ENCODE peak calls at places on chromosomes 3 and 15, in six cellular contexts. Q, W, Y, L, E and P are unnamed samples.
A peak's percentile ranks its signal among the peaks of the same experiment; 100 is the strongest.

GRCh38 chr3:178275793-178276192 is 260.4 kb upstream of the KCNMB2 start:
- DNase-seq in Q (no peak), W (peak; percentile 14), Y (no peak), L (no peak), E (no peak), P (no peak)

GRCh38 chr3:16242177-16242576 is 22.6 kb downstream of the DPH3 start:
- DNase-seq in Q (no peak), W (no peak), Y (no peak), L (no peak), E (no peak), P (no peak)

GRCh38 chr3:173893066-173893465 is 495.5 kb downstream of the NLGN1 start:
- DNase-seq in Q (no peak), W (peak; percentile 93), Y (no peak), L (no peak), E (no peak), P (no peak)

GRCh38 chr15:77578641-77579372 is 53.9 kb downstream of the LINGO1 start:
- DNase-seq in Q (no peak), W (no peak), Y (no peak), L (no peak), E (no peak), P (no peak)

GRCh38 chr15:35827949-35828348 is 282.0 kb upstream of the DPH6 start:
- DNase-seq in Q (no peak), W (no peak), Y (no peak), L (no peak), E (no peak), P (no peak)

GRCh38 chr15:93566777-93567176 is 477.8 kb upstream of the RGMA start:
- DNase-seq in Q (no peak), W (no peak), Y (no peak), L (no peak), E (no peak), P (no peak)

GRCh38 chr3:32947466-32948238 is 3.8 kb upstream of the CCR4 start:
- DNase-seq in Q (peak; percentile 84), W (peak; percentile 74), Y (peak; percentile 12), L (peak; percentile 95), E (peak; percentile 75), P (peak; percentile 90)

GRCh38 chr3:55647675-55648074 is 160.6 kb upstream of the WNT5A start:
- DNase-seq in Q (no peak), W (no peak), Y (no peak), L (no peak), E (no peak), P (no peak)

GRCh38 chr15:41873711-41874110 is 20.1 kb downstream of the SPTBN5 start:
- DNase-seq in Q (no peak), W (no peak), Y (no peak), L (no peak), E (no peak), P (no peak)

GRCh38 chr15:67080900-67081431 is 15.6 kb downstream of the SMAD3 start:
- DNase-seq in Q (peak; percentile 79), W (peak; percentile 98), Y (no peak), L (peak; percentile 33), E (peak; percentile 29), P (no peak)
- H3K4me1 ChIP-seq in Q (peaks cover 92% of the 10 kb centered on the region), W (peaks cover 69% of the 10 kb centered on the region), Y (peaks cover 77% of the 10 kb centered on the region), L (peaks cover 55% of the 10 kb centered on the region), E (peaks cover 92% of the 10 kb centered on the region), P (peaks cover 87% of the 10 kb centered on the region)

DNA sequence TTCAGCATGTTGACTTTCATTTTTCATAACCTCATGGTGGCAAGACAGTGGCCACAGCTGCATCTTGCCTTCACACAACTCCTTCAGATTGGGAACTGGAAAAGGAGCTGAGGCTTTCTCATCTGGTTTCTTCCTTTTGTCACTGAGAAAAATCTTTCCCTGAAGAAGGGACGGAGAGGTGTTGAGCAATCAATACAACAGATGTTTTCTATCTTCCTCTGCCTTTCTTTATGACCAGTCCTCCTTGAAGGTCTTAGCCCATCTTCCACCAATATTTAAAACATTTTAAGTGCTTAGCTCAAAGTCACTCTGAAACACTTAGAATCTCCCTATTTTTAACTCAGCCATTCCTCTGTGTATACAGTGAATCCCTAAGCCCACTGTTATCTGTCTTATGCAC is 11.9 kb downstream of the ZNF660 start:
- DNase-seq in Q (no peak), W (no peak), Y (no peak), L (no peak), E (no peak), P (no peak)
- H3K9me3 ChIP-seq in Q (no peaks in the 10 kb centered on the region), W (no peaks in the 10 kb centered on the region), Y (no peaks in the 10 kb centered on the region), L (peaks cover 7% of the 10 kb centered on the region), E (peaks cover 69% of the 10 kb centered on the region), P (peaks cover 9% of the 10 kb centered on the region)

GRCh38 chr15:63044077-63044644 is 1.6 kb downstream of the TPM1 start:
- DNase-seq in Q (no peak), W (no peak), Y (no peak), L (no peak), E (no peak), P (no peak)
- H3K27me3 ChIP-seq in Q (peaks cover 22% of the 10 kb centered on the region), W (no peaks in the 10 kb centered on the region), Y (no peaks in the 10 kb centered on the region), L (peaks cover 32% of the 10 kb centered on the region), E (peaks cover 18% of the 10 kb centered on the region), P (no peaks in the 10 kb centered on the region)

DNA sequence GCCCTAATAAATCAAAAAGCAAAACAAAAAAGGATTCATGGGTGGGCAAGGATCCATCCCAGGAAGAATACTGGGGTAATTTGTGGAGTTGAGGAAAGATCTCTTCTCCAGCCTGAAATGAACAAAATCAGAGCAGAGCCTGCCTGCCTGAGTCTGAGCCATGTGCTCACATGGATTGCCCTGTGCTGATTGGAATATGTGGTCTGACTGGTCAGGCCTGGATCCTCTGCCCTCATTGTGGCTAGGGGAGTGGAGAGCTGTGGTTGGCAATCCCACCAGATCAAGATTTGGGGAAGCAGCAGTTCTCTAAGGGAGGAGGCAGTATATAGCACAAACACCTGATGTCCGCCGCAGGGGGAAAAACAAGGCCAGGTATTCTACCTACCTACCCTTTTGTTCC is 6.8 kb upstream of the NUDT16 start:
- DNase-seq in Q (no peak), W (no peak), Y (no peak), L (no peak), E (no peak), P (no peak)
- H3K4me1 ChIP-seq in Q (peaks cover 26% of the 10 kb centered on the region), W (no peaks in the 10 kb centered on the region), Y (peaks cover 6% of the 10 kb centered on the region), L (no peaks in the 10 kb centered on the region), E (peaks cover 29% of the 10 kb centered on the region), P (peaks cover 7% of the 10 kb centered on the region)

GRCh38 chr15:25249236-25250010 is 189.4 kb downstream of the UBE3A start:
- DNase-seq in Q (peak; percentile 22), W (no peak), Y (no peak), L (no peak), E (no peak), P (peak; percentile 14)

GRCh38 chr15:25250011-25250596 is 188.7 kb downstream of the UBE3A start:
- DNase-seq in Q (peak; percentile 22), W (no peak), Y (no peak), L (no peak), E (peak; percentile 6), P (no peak)

GRCh38 chr15:25247418-25248030 is 191.3 kb downstream of the UBE3A start:
- DNase-seq in Q (no peak), W (no peak), Y (no peak), L (no peak), E (no peak), P (peak; percentile 31)

GRCh38 chr15:25246641-25247417 is 192.0 kb downstream of the UBE3A start:
- DNase-seq in Q (no peak), W (no peak), Y (no peak), L (no peak), E (no peak), P (peak; percentile 30)

GRCh38 chr15:25248583-25249235 is 190.1 kb downstream of the UBE3A start:
- DNase-seq in Q (no peak), W (no peak), Y (no peak), L (no peak), E (peak; percentile 8), P (peak; percentile 24)
- H3K9me3 ChIP-seq in Q (no peaks in the 10 kb centered on the region), W (no peaks in the 10 kb centered on the region), Y (no peaks in the 10 kb centered on the region), L (no peaks in the 10 kb centered on the region), E (peaks cover 52% of the 10 kb centered on the region), P (peaks cover 19% of the 10 kb centered on the region)

GRCh38 chr15:74263473-74263872 is 27.3 kb downstream of the CCDC33 start:
- DNase-seq in Q (no peak), W (no peak), Y (no peak), L (no peak), E (no peak), P (no peak)

GRCh38 chr15:74261041-74261440 is 24.9 kb downstream of the CCDC33 start:
- DNase-seq in Q (no peak), W (no peak), Y (no peak), L (no peak), E (no peak), P (no peak)

GRCh38 chr15:74259821-74260502 is 23.8 kb downstream of the CCDC33 start:
- DNase-seq in Q (no peak), W (no peak), Y (no peak), L (no peak), E (no peak), P (no peak)

GRCh38 chr15:74262635-74263034 is 26.5 kb downstream of the CCDC33 start:
- DNase-seq in Q (no peak), W (no peak), Y (no peak), L (no peak), E (no peak), P (no peak)

GRCh38 chr15:74261685-74262084 is 25.6 kb downstream of the CCDC33 start:
- DNase-seq in Q (no peak), W (no peak), Y (no peak), L (no peak), E (no peak), P (no peak)
- H3K27me3 ChIP-seq in Q (no peaks in the 10 kb centered on the region), W (peaks cover 38% of the 10 kb centered on the region), Y (no peaks in the 10 kb centered on the region), L (no peaks in the 10 kb centered on the region), E (peaks cover 92% of the 10 kb centered on the region), P (no peaks in the 10 kb centered on the region)